ENCODE peak calls at places on chromosomes 7 and 10, in four cellular contexts. One of them, this sample, is unnamed.

GRCh38 chr10:26528715-26529393 is 90.7 kb downstream of the APBB1IP start:
- DNase-seq in PC-3: no peak
- DNase-seq in fibroblast of lung: no peak
- DNase-seq in astrocyte: no peak
- DNase-seq in this sample: no peak

GRCh38 chr10:43404675-43405221 is 4.2 kb downstream of the HNRNPF start:
- DNase-seq in PC-3: no peak
- DNase-seq in astrocyte: no peak
- DNase-seq in fibroblast of lung: no peak
- DNase-seq in this sample: no peak

GRCh38 chr7:48708635-48709034 is 215.7 kb upstream of the CDC14C start:
- DNase-seq in PC-3: no peak
- DNase-seq in fibroblast of lung: no peak
- DNase-seq in astrocyte: no peak
- DNase-seq in this sample: peak

GRCh38 chr10:44975487-44976331 is 2.9 kb downstream of the DEPP1 start:
- DNase-seq in fibroblast of lung: peak
- DNase-seq in PC-3: peak
- DNase-seq in astrocyte: peak
- DNase-seq in this sample: peak

GRCh38 chr7:52369922-52370321 is 665.5 kb upstream of the POM121L12 start:
- DNase-seq in fibroblast of lung: no peak
- DNase-seq in astrocyte: no peak
- DNase-seq in PC-3: no peak
- DNase-seq in this sample: no peak

GRCh38 chr7:921581-922333 is 32.7 kb downstream of the ADAP1 start:
- DNase-seq in astrocyte: no peak
- DNase-seq in PC-3: no peak
- DNase-seq in fibroblast of lung: no peak
- DNase-seq in this sample: no peak

GRCh38 chr10:72812798-72813430 is 80.6 kb upstream of the OIT3 start:
- DNase-seq in PC-3: peak
- DNase-seq in fibroblast of lung: peak
- DNase-seq in astrocyte: peak
- DNase-seq in this sample: no peak

GRCh38 chr7:70595741-70596574 is 536.0 kb upstream of the GALNT17 start:
- DNase-seq in PC-3: no peak
- DNase-seq in fibroblast of lung: peak
- DNase-seq in astrocyte: no peak
- DNase-seq in this sample: peak

GRCh38 chr10:121683803-121684202 is 85.6 kb upstream of the FGFR2 start:
- DNase-seq in astrocyte: no peak
- DNase-seq in fibroblast of lung: no peak
- DNase-seq in PC-3: no peak
- DNase-seq in this sample: no peak

GRCh38 chr7:135251502-135252327 is 18.1 kb downstream of the STRA8 start:
- DNase-seq in astrocyte: no peak
- DNase-seq in PC-3: no peak
- DNase-seq in fibroblast of lung: no peak
- DNase-seq in this sample: no peak

GRCh38 chr7:139855498-139856270 is 26.6 kb downstream of the TBXAS1 start:
- DNase-seq in fibroblast of lung: no peak
- DNase-seq in PC-3: no peak
- DNase-seq in astrocyte: no peak
- DNase-seq in this sample: no peak

GRCh38 chr10:60810437-60811182 is 32.3 kb downstream of the CDK1 start:
- DNase-seq in astrocyte: peak
- DNase-seq in fibroblast of lung: peak
- DNase-seq in PC-3: peak
- DNase-seq in this sample: no peak

GRCh38 chr10:114043532-114044250 is at the start of gene ADRB1:
- DNase-seq in PC-3: peak
- DNase-seq in fibroblast of lung: peak
- DNase-seq in astrocyte: peak
- DNase-seq in this sample: peak

GRCh38 chr10:96857613-96858012 is 25.5 kb downstream of the LCOR start:
- DNase-seq in PC-3: no peak
- DNase-seq in fibroblast of lung: peak
- DNase-seq in astrocyte: peak
- DNase-seq in this sample: no peak

GRCh38 chr10:24961582-24961981 is 9.2 kb upstream of the PRTFDC1 start:
- DNase-seq in astrocyte: no peak
- DNase-seq in PC-3: peak
- DNase-seq in fibroblast of lung: no peak
- DNase-seq in this sample: no peak

GRCh38 chr7:149125864-149126661 is at the start of gene ZNF425:
- DNase-seq in astrocyte: peak
- DNase-seq in PC-3: peak
- DNase-seq in fibroblast of lung: peak
- DNase-seq in this sample: peak

GRCh38 chr7:80941206-80941758 is 22.4 kb upstream of the SEMA3C start:
- DNase-seq in fibroblast of lung: peak
- DNase-seq in astrocyte: peak
- DNase-seq in PC-3: peak
- DNase-seq in this sample: no peak

GRCh38 chr7:111424768-111425167 is 137.5 kb downstream of the IMMP2L start:
- DNase-seq in fibroblast of lung: peak
- DNase-seq in astrocyte: peak
- DNase-seq in PC-3: peak
- DNase-seq in this sample: no peak

GRCh38 chr7:134720091-134720935 is 59.1 kb upstream of the CALD1 start:
- DNase-seq in fibroblast of lung: peak
- DNase-seq in PC-3: no peak
- DNase-seq in astrocyte: peak
- DNase-seq in this sample: no peak

GRCh38 chr7:54542920-54543539 is 855 bp downstream of the VSTM2A start:
- DNase-seq in fibroblast of lung: peak
- DNase-seq in PC-3: peak
- DNase-seq in astrocyte: peak
- DNase-seq in this sample: peak

GRCh38 chr10:130141460-130141859 is 5.3 kb downstream of the GLRX3 start:
- DNase-seq in PC-3: no peak
- DNase-seq in astrocyte: peak
- DNase-seq in fibroblast of lung: peak
- DNase-seq in this sample: no peak

GRCh38 chr10:34413214-34413613 is 401.9 kb downstream of the PARD3 start:
- DNase-seq in astrocyte: no peak
- DNase-seq in fibroblast of lung: no peak
- DNase-seq in PC-3: no peak
- DNase-seq in this sample: no peak

GRCh38 chr7:24995466-24995865 is 15.5 kb upstream of the OSBPL3 start:
- DNase-seq in fibroblast of lung: no peak
- DNase-seq in PC-3: no peak
- DNase-seq in astrocyte: no peak
- DNase-seq in this sample: no peak

GRCh38 chr7:1748774-1749173 is 78.7 kb downstream of the ELFN1 start:
- DNase-seq in astrocyte: no peak
- DNase-seq in PC-3: no peak
- DNase-seq in fibroblast of lung: no peak
- DNase-seq in this sample: no peak

GRCh38 chr7:157718303-157719007 is 381.7 kb downstream of the DNAJB6 start:
- DNase-seq in fibroblast of lung: no peak
- DNase-seq in PC-3: no peak
- DNase-seq in astrocyte: no peak
- DNase-seq in this sample: no peak

GRCh38 chr10:103458720-103459119 is at the start of gene CALHM1:
- DNase-seq in PC-3: no peak
- DNase-seq in fibroblast of lung: no peak
- DNase-seq in astrocyte: no peak
- DNase-seq in this sample: peak

GRCh38 chr7:145168879-145169278 is 333.0 kb upstream of the TPK1 start:
- DNase-seq in PC-3: no peak
- DNase-seq in astrocyte: no peak
- DNase-seq in fibroblast of lung: no peak
- DNase-seq in this sample: no peak

GRCh38 chr7:132881317-132881716 is 200.6 kb downstream of the CHCHD3 start:
- DNase-seq in PC-3: no peak
- DNase-seq in fibroblast of lung: no peak
- DNase-seq in astrocyte: no peak
- DNase-seq in this sample: no peak

GRCh38 chr10:75722609-75723008 is 291.2 kb downstream of the LRMDA start:
- DNase-seq in fibroblast of lung: no peak
- DNase-seq in PC-3: no peak
- DNase-seq in astrocyte: no peak
- DNase-seq in this sample: no peak

GRCh38 chr7:150986099-150986512 is 4.7 kb upstream of the NOS3 start:
- DNase-seq in PC-3: peak
- DNase-seq in fibroblast of lung: no peak
- DNase-seq in astrocyte: no peak
- DNase-seq in this sample: peak

GRCh38 chr7:99576251-99576650 is 17.8 kb downstream of the ZNF655 start:
- DNase-seq in astrocyte: no peak
- DNase-seq in PC-3: no peak
- DNase-seq in fibroblast of lung: no peak
- DNase-seq in this sample: no peak

GRCh38 chr10:118481871-118482270 is 113.6 kb downstream of the PRLHR start:
- DNase-seq in astrocyte: no peak
- DNase-seq in PC-3: peak
- DNase-seq in fibroblast of lung: no peak
- DNase-seq in this sample: no peak

GRCh38 chr7:133518718-133519117 is 265.8 kb downstream of the EXOC4 start:
- DNase-seq in PC-3: no peak
- DNase-seq in astrocyte: no peak
- DNase-seq in fibroblast of lung: no peak
- DNase-seq in this sample: no peak

GRCh38 chr7:73740771-73741170 is 2.2 kb upstream of the ABHD11 start:
- DNase-seq in PC-3: no peak
- DNase-seq in astrocyte: no peak
- DNase-seq in fibroblast of lung: no peak
- DNase-seq in this sample: peak

GRCh38 chr7:47371733-47372368 is 210.1 kb downstream of the TNS3 start:
- DNase-seq in PC-3: peak
- DNase-seq in fibroblast of lung: peak
- DNase-seq in astrocyte: peak
- DNase-seq in this sample: no peak

GRCh38 chr7:70313251-70313650 is 715.0 kb downstream of the AUTS2 start:
- DNase-seq in astrocyte: no peak
- DNase-seq in fibroblast of lung: no peak
- DNase-seq in PC-3: no peak
- DNase-seq in this sample: no peak

GRCh38 chr7:66213637-66214036 is 8.5 kb downstream of the TPST1 start:
- DNase-seq in astrocyte: peak
- DNase-seq in fibroblast of lung: peak
- DNase-seq in PC-3: no peak
- DNase-seq in this sample: no peak
- H3K4me2 ChIP-seq in astrocyte: no peak
- H3K4me2 ChIP-seq in fibroblast of lung: no peak
- H3K4me2 ChIP-seq in PC-3: no peak
- H3K4me2 ChIP-seq in this sample: no peak

GRCh38 chr7:127447326-127447945 is 54.9 kb upstream of the ZNF800 start:
- DNase-seq in astrocyte: peak
- DNase-seq in PC-3: peak
- DNase-seq in fibroblast of lung: peak
- DNase-seq in this sample: peak
- TF ChIP-seq CTCF in astrocyte: peak
- TF ChIP-seq CTCF in PC-3: peak
- TF ChIP-seq CTCF in fibroblast of lung: peak
- TF ChIP-seq CTCF in this sample: peak

GRCh38 chr7:14787551-14787950 is 115.0 kb downstream of the DGKB start:
- DNase-seq in astrocyte: no peak
- DNase-seq in PC-3: no peak
- DNase-seq in fibroblast of lung: no peak
- DNase-seq in this sample: no peak

GRCh38 chr7:14793151-14793550 is 109.4 kb downstream of the DGKB start:
- DNase-seq in fibroblast of lung: no peak
- DNase-seq in astrocyte: no peak
- DNase-seq in PC-3: no peak
- DNase-seq in this sample: no peak
- H3K4me2 ChIP-seq in fibroblast of lung: no peak
- H3K4me2 ChIP-seq in astrocyte: no peak
- H3K4me2 ChIP-seq in PC-3: no peak
- H3K4me2 ChIP-seq in this sample: no peak

GRCh38 chr7:33669251-33669670 is 236.1 kb upstream of the BMPER start:
- DNase-seq in fibroblast of lung: peak
- DNase-seq in astrocyte: peak
- DNase-seq in PC-3: peak
- DNase-seq in this sample: no peak

GRCh38 chr7:33671521-33672262 is 233.6 kb upstream of the BMPER start:
- DNase-seq in PC-3: no peak
- DNase-seq in astrocyte: no peak
- DNase-seq in fibroblast of lung: no peak
- DNase-seq in this sample: no peak

GRCh38 chr7:33677556-33677955 is 227.8 kb upstream of the BMPER start:
- DNase-seq in astrocyte: no peak
- DNase-seq in PC-3: peak
- DNase-seq in fibroblast of lung: no peak
- DNase-seq in this sample: no peak

GRCh38 chr7:33674804-33675411 is 230.4 kb upstream of the BMPER start:
- DNase-seq in astrocyte: no peak
- DNase-seq in PC-3: no peak
- DNase-seq in fibroblast of lung: no peak
- DNase-seq in this sample: no peak

DNA sequence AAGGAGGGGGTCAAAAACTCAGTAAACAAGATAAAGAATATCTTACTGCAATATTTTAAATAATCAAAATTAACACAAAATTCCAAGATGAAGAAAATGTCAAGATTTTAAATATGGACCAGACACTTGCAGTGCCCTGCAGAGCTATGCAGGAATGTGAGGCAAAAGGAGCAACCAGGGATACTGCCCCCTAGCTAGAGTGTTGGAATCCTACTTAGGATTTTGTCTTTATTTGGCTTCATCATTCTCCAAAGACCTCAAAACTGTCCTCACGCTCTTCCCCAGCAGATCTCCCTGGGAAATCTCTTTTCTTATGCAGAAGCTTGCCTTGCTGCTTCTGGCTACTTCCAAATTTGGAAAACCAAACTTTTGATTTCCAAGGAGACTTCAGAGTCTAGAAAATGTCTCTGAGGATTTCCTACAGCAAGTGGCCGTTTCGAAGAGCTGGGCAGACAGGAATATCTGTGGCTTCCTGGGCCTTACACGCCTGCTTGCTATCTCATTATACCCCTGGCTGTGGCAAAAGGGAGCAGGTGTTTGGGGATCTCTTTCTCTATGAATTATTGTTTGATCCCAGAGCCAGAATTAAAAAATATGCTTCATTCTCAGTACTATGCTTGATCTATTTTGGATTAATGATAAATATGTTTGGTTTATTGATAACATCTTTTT is 232.2 kb upstream of the BMPER start:
- DNase-seq in astrocyte: no peak
- DNase-seq in fibroblast of lung: no peak
- DNase-seq in PC-3: no peak
- DNase-seq in this sample: no peak
- TF ChIP-seq CTCF in astrocyte: no peak
- TF ChIP-seq CTCF in fibroblast of lung: no peak
- TF ChIP-seq CTCF in PC-3: peak
- TF ChIP-seq CTCF in this sample: peak

GRCh38 chr7:137990251-137990901 is 11.5 kb downstream of the CREB3L2 start:
- DNase-seq in fibroblast of lung: peak
- DNase-seq in astrocyte: peak
- DNase-seq in PC-3: no peak
- DNase-seq in this sample: no peak
- H3K4me2 ChIP-seq in fibroblast of lung: peak
- H3K4me2 ChIP-seq in astrocyte: peak
- H3K4me2 ChIP-seq in PC-3: no peak
- H3K4me2 ChIP-seq in this sample: no peak

GRCh38 chr7:44286182-44286617 is 39.2 kb downstream of the CAMK2B start:
- DNase-seq in PC-3: no peak
- DNase-seq in astrocyte: no peak
- DNase-seq in fibroblast of lung: no peak
- DNase-seq in this sample: peak
- TF ChIP-seq CTCF in PC-3: peak
- TF ChIP-seq CTCF in astrocyte: no peak
- TF ChIP-seq CTCF in fibroblast of lung: no peak
- TF ChIP-seq CTCF in this sample: peak

GRCh38 chr10:30816144-30816811 is 186.7 kb upstream of the LYZL2 start:
- DNase-seq in astrocyte: no peak
- DNase-seq in fibroblast of lung: no peak
- DNase-seq in PC-3: no peak
- DNase-seq in this sample: no peak
- H3K4me2 ChIP-seq in astrocyte: no peak
- H3K4me2 ChIP-seq in fibroblast of lung: no peak
- H3K4me2 ChIP-seq in PC-3: no peak
- H3K4me2 ChIP-seq in this sample: no peak

This sample was measured in H9.